ENCODE peak calls at places on chromosomes 5 and 9, in four cellular contexts. One of them, this sample, is unnamed.

GRCh38 chr5:36230151-36230788 is 11.5 kb downstream of the NADK2 start:
- DNase-seq in H1: no peak
- DNase-seq in pancreas: no peak
- DNase-seq in bronchial epithelial cell: no peak
- DNase-seq in this sample: no peak

GRCh38 chr5:115147052-115147451 is 22.7 kb downstream of the TRIM36 start:
- DNase-seq in bronchial epithelial cell: no peak
- DNase-seq in pancreas: no peak
- DNase-seq in H1: no peak
- DNase-seq in this sample: no peak

GRCh38 chr9:93859431-93860215 is 95.5 kb downstream of the BARX1 start:
- DNase-seq in H1: no peak
- DNase-seq in bronchial epithelial cell: no peak
- DNase-seq in pancreas: no peak
- DNase-seq in this sample: no peak

GRCh38 chr5:72106922-72107873 is at the start of gene MAP1B:
- DNase-seq in bronchial epithelial cell: no peak
- DNase-seq in H1: peak
- DNase-seq in pancreas: peak
- DNase-seq in this sample: no peak

GRCh38 chr9:133786371-133786753 is 48.2 kb upstream of the SARDH start:
- DNase-seq in bronchial epithelial cell: no peak
- DNase-seq in pancreas: no peak
- DNase-seq in H1: no peak
- DNase-seq in this sample: no peak

GRCh38 chr5:179227196-179227577 is 118.1 kb downstream of the ADAMTS2 start:
- DNase-seq in pancreas: no peak
- DNase-seq in bronchial epithelial cell: no peak
- DNase-seq in H1: no peak
- DNase-seq in this sample: peak

GRCh38 chr5:59765446-59765845 is 128.1 kb downstream of the PDE4D start:
- DNase-seq in pancreas: no peak
- DNase-seq in bronchial epithelial cell: no peak
- DNase-seq in H1: no peak
- DNase-seq in this sample: no peak

GRCh38 chr5:170501931-170502330 is 1.9 kb upstream of the KCNIP1 start:
- DNase-seq in bronchial epithelial cell: no peak
- DNase-seq in H1: no peak
- DNase-seq in pancreas: no peak
- DNase-seq in this sample: no peak

GRCh38 chr5:137870647-137871339 is 3.1 kb downstream of the MYOT start:
- DNase-seq in bronchial epithelial cell: no peak
- DNase-seq in H1: no peak
- DNase-seq in pancreas: no peak
- DNase-seq in this sample: no peak

GRCh38 chr5:155616779-155617392 is 603.3 kb downstream of the KIF4B start:
- DNase-seq in pancreas: peak
- DNase-seq in bronchial epithelial cell: no peak
- DNase-seq in H1: peak
- DNase-seq in this sample: peak

GRCh38 chr9:134217431-134218210 is 53.3 kb upstream of the RNU6ATAC start:
- DNase-seq in pancreas: no peak
- DNase-seq in H1: no peak
- DNase-seq in bronchial epithelial cell: no peak
- DNase-seq in this sample: peak

GRCh38 chr5:180284161-180284560 is 7.7 kb downstream of the MAPK9 start:
- DNase-seq in H1: no peak
- DNase-seq in pancreas: no peak
- DNase-seq in bronchial epithelial cell: no peak
- DNase-seq in this sample: no peak

GRCh38 chr5:143094087-143094511 is 309.4 kb downstream of the NR3C1 start:
- DNase-seq in bronchial epithelial cell: peak
- DNase-seq in H1: no peak
- DNase-seq in pancreas: no peak
- DNase-seq in this sample: no peak

GRCh38 chr9:16401720-16402119 is 468.8 kb downstream of the BNC2 start:
- DNase-seq in H1: no peak
- DNase-seq in pancreas: no peak
- DNase-seq in bronchial epithelial cell: no peak
- DNase-seq in this sample: no peak

GRCh38 chr5:158565017-158565789 is 534.5 kb downstream of the EBF1 start:
- DNase-seq in bronchial epithelial cell: no peak
- DNase-seq in H1: no peak
- DNase-seq in pancreas: no peak
- DNase-seq in this sample: no peak

GRCh38 chr5:142674438-142675210 is 11.3 kb downstream of the FGF1 start:
- DNase-seq in H1: no peak
- DNase-seq in pancreas: no peak
- DNase-seq in bronchial epithelial cell: peak
- DNase-seq in this sample: no peak

GRCh38 chr5:169803077-169803981 is 166.3 kb downstream of the DOCK2 start:
- DNase-seq in pancreas: no peak
- DNase-seq in H1: no peak
- DNase-seq in bronchial epithelial cell: peak
- DNase-seq in this sample: no peak

GRCh38 chr9:93060746-93061259 is 2.3 kb downstream of the SUSD3 start:
- DNase-seq in H1: no peak
- DNase-seq in bronchial epithelial cell: no peak
- DNase-seq in pancreas: no peak
- DNase-seq in this sample: peak

GRCh38 chr5:155794801-155795200 is 532.2 kb upstream of the SGCD start:
- DNase-seq in bronchial epithelial cell: peak
- DNase-seq in pancreas: no peak
- DNase-seq in H1: no peak
- DNase-seq in this sample: no peak

GRCh38 chr5:59543826-59544442 is 349.6 kb downstream of the PDE4D start:
- DNase-seq in H1: no peak
- DNase-seq in bronchial epithelial cell: peak
- DNase-seq in pancreas: no peak
- DNase-seq in this sample: no peak

GRCh38 chr5:83718195-83718825 is 2.3 kb downstream of the HAPLN1 start:
- DNase-seq in pancreas: peak
- DNase-seq in bronchial epithelial cell: peak
- DNase-seq in H1: no peak
- DNase-seq in this sample: no peak
- H3K4me3 ChIP-seq in pancreas: no peak
- H3K4me3 ChIP-seq in bronchial epithelial cell: no peak
- H3K4me3 ChIP-seq in H1: no peak
- H3K4me3 ChIP-seq in this sample: no peak

GRCh38 chr9:33722359-33722675 is 73.0 kb upstream of the PRSS3 start:
- DNase-seq in H1: no peak
- DNase-seq in bronchial epithelial cell: no peak
- DNase-seq in pancreas: no peak
- DNase-seq in this sample: no peak
- TF ChIP-seq CTCF in H1: no peak
- TF ChIP-seq CTCF in bronchial epithelial cell: no peak
- TF ChIP-seq CTCF in pancreas: no peak
- TF ChIP-seq CTCF in this sample: no peak

DNA sequence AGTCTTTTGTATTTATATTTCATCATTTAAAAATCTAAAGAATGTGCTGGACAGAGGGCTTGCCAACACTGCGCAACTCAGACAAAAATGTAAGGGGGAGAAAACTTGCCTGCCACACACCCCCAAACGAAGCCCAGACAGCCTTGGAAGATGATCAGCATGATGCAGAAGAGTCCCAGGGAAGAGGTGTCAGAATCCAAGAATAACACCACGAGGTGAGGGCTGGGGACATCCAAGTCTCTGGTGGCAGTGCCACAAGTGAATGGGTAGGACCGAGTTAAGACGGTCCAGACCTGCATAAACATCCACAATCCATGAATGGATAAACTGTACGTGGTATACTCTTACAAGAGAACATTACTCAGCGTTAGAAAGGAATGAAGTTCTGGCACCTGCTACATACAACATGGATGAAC is 10.4 kb downstream of the EPB41L4B start:
- DNase-seq in bronchial epithelial cell: peak
- DNase-seq in H1: no peak
- DNase-seq in pancreas: no peak
- DNase-seq in this sample: no peak
- H3K4me3 ChIP-seq in bronchial epithelial cell: no peak
- H3K4me3 ChIP-seq in H1: no peak
- H3K4me3 ChIP-seq in pancreas: no peak
- H3K4me3 ChIP-seq in this sample: no peak

GRCh38 chr9:136343884-136344269 is 16.5 kb downstream of the GPSM1 start:
- DNase-seq in H1: no peak
- DNase-seq in pancreas: no peak
- DNase-seq in bronchial epithelial cell: no peak
- DNase-seq in this sample: no peak
- TF ChIP-seq CTCF in H1: no peak
- TF ChIP-seq CTCF in pancreas: no peak
- TF ChIP-seq CTCF in bronchial epithelial cell: no peak
- TF ChIP-seq CTCF in this sample: no peak

GRCh38 chr5:149337746-149338145 is 7.6 kb upstream of the GRPEL2 start:
- DNase-seq in H1: no peak
- DNase-seq in bronchial epithelial cell: no peak
- DNase-seq in pancreas: no peak
- DNase-seq in this sample: no peak

GRCh38 chr5:149345147-149345891 is at the start of gene GRPEL2:
- DNase-seq in bronchial epithelial cell: peak
- DNase-seq in pancreas: peak
- DNase-seq in H1: peak
- DNase-seq in this sample: peak

GRCh38 chr5:149345892-149346222 is 558 bp downstream of the GRPEL2 start:
- DNase-seq in bronchial epithelial cell: peak
- DNase-seq in pancreas: no peak
- DNase-seq in H1: no peak
- DNase-seq in this sample: no peak

GRCh38 chr5:149338364-149338763 is 6.9 kb upstream of the GRPEL2 start:
- DNase-seq in pancreas: no peak
- DNase-seq in bronchial epithelial cell: peak
- DNase-seq in H1: no peak
- DNase-seq in this sample: no peak

GRCh38 chr5:149341846-149342245 is 3.5 kb upstream of the GRPEL2 start:
- DNase-seq in bronchial epithelial cell: no peak
- DNase-seq in H1: no peak
- DNase-seq in pancreas: no peak
- DNase-seq in this sample: no peak
- H3K4me3 ChIP-seq in bronchial epithelial cell: no peak
- H3K4me3 ChIP-seq in H1: no peak
- H3K4me3 ChIP-seq in pancreas: no peak
- H3K4me3 ChIP-seq in this sample: no peak

DNA sequence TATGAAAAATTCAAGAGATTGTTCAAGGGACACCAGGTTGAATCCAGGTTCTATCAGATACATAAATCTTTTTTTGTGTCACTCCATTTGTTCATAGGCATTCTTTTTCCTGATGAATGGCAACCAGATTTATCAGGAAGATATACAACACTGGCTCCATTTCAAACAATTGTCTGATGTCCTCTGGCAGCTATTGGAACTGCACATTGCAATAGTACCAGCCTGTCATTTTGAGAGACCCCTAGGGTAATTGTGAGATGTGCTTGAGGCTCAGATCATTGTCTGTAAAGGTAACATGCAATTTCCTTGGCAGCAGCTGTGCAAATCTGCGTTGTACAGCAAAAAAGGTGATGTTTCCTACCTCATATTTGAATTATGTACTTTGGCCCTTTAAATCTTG is 25.9 kb downstream of the KCTD16 start:
- DNase-seq in pancreas: no peak
- DNase-seq in bronchial epithelial cell: no peak
- DNase-seq in H1: no peak
- DNase-seq in this sample: no peak
- TF ChIP-seq CTCF in pancreas: no peak
- TF ChIP-seq CTCF in bronchial epithelial cell: no peak
- TF ChIP-seq CTCF in H1: no peak
- TF ChIP-seq CTCF in this sample: no peak

GRCh38 chr9:126914458-126915280 is at the start of gene RALGPS1:
- DNase-seq in bronchial epithelial cell: peak
- DNase-seq in H1: peak
- DNase-seq in pancreas: peak
- DNase-seq in this sample: peak

GRCh38 chr9:126915846-126916543 is 1.4 kb downstream of the RALGPS1 start:
- DNase-seq in H1: no peak
- DNase-seq in bronchial epithelial cell: peak
- DNase-seq in pancreas: no peak
- DNase-seq in this sample: no peak

GRCh38 chr9:126919193-126919592 is 4.6 kb downstream of the RALGPS1 start:
- DNase-seq in pancreas: no peak
- DNase-seq in H1: no peak
- DNase-seq in bronchial epithelial cell: no peak
- DNase-seq in this sample: no peak

GRCh38 chr9:126916909-126917308 is 2.3 kb downstream of the RALGPS1 start:
- DNase-seq in pancreas: no peak
- DNase-seq in bronchial epithelial cell: no peak
- DNase-seq in H1: no peak
- DNase-seq in this sample: no peak

DNA sequence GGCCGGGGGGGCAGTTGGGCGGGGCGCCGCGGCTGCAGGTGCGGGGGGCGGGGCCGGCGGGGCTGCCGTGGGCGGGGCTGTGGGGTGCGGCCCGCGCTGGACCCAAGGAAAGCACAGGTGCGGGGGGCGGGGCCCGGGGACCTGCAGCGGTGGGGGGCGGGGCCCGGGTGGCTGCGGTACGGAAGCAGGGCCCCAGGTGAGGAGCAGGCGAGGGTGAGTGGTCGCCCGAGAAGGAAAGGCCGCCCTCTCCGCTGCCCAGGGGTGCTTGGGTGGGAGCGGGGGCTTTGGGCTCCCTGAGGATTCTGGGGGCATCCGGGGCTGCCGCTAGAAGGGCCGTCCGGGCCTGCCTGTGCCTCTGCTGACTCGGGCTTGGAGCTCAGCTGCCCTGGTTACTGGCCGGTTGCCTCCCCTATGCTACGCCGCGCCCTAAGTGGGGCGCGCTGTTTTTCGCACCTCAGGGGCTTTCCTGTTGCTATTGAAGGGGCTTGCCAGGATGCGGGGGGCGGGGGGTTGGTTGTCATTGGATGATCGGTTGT is 767 bp downstream of the RALGPS1 start:
- DNase-seq in H1: no peak
- DNase-seq in bronchial epithelial cell: no peak
- DNase-seq in pancreas: peak
- DNase-seq in this sample: peak
- H3K4me3 ChIP-seq in H1: peak
- H3K4me3 ChIP-seq in bronchial epithelial cell: peak
- H3K4me3 ChIP-seq in pancreas: peak
- H3K4me3 ChIP-seq in this sample: peak

This sample was measured in right lobe of liver.